ENCODE peak calls at places on chromosomes 2 and 18, in four cellular contexts. Z, U, N and G are unnamed samples. For H3K27me3, the result is how much of the 10 kb centered on the place peaks cover.

GRCh38 chr2:1993711-1994682 is 249.7 kb upstream of the PXDN start:
- DNase-seq in Z (no peak), U (no peak), N (no peak), G (no peak)

GRCh38 chr2:73253400-73253799 is 19.3 kb downstream of the CCT7 start:
- DNase-seq in Z (no peak), U (no peak), N (no peak), G (no peak)

GRCh38 chr18:46411862-46412690 is 244.9 kb downstream of the LOXHD1 start:
- DNase-seq in Z (no peak), U (peak), N (peak), G (peak)

GRCh38 chr2:85698880-85699254 is 4.7 kb downstream of the GNLY start:
- DNase-seq in Z (no peak), U (no peak), N (no peak), G (no peak)

GRCh38 chr2:147662221-147662620 is 182.6 kb upstream of the ACVR2A start:
- DNase-seq in Z (no peak), U (no peak), N (no peak), G (no peak)

GRCh38 chr18:3623769-3624545 is 174.0 kb downstream of the TGIF1 start:
- DNase-seq in Z (peak), U (peak), N (peak), G (peak)

GRCh38 chr2:163664610-163665009 is 71.2 kb downstream of the FIGN start:
- DNase-seq in Z (no peak), U (no peak), N (peak), G (no peak)

GRCh38 chr2:29844713-29845320 is 76.6 kb downstream of the ALK start:
- DNase-seq in Z (no peak), U (no peak), N (no peak), G (no peak)

GRCh38 chr2:31008571-31009114 is 129.6 kb downstream of the GALNT14 start:
- DNase-seq in Z (no peak), U (no peak), N (no peak), G (no peak)

GRCh38 chr2:197309369-197310231 is 980 bp downstream of the ANKRD44 start:
- DNase-seq in Z (no peak), U (peak), N (no peak), G (peak)

GRCh38 chr2:237691908-237692600 is 64.7 kb downstream of the LRRFIP1 start:
- DNase-seq in Z (peak), U (peak), N (peak), G (peak)

GRCh38 chr2:5539281-5540211 is 152.6 kb upstream of the SOX11 start:
- DNase-seq in Z (no peak), U (no peak), N (no peak), G (no peak)

GRCh38 chr2:231398585-231398984 is 3.1 kb downstream of the B3GNT7 start:
- DNase-seq in Z (no peak), U (no peak), N (no peak), G (no peak)

GRCh38 chr2:240568678-240569522 is 616 bp downstream of the RNPEPL1 start:
- DNase-seq in Z (no peak), U (peak), N (peak), G (peak)

GRCh38 chr18:55903911-55904310 is 315.9 kb upstream of the TCF4 start:
- DNase-seq in Z (no peak), U (no peak), N (no peak), G (no peak)

GRCh38 chr2:215598376-215598975 is 162.6 kb upstream of the FN1 start:
- DNase-seq in Z (no peak), U (no peak), N (peak), G (no peak)

GRCh38 chr2:108925735-108926134 is 63.3 kb downstream of the EDAR start:
- DNase-seq in Z (no peak), U (no peak), N (no peak), G (no peak)

GRCh38 chr2:156562136-156562535 is 126.0 kb downstream of the GPD2 start:
- DNase-seq in Z (no peak), U (no peak), N (no peak), G (no peak)

GRCh38 chr2:159712194-159712928 is at the start of gene MARCHF7:
- DNase-seq in Z (peak), U (peak), N (peak), G (peak)

GRCh38 chr18:3995476-3996102 is 459.5 kb downstream of the DLGAP1 start:
- DNase-seq in Z (peak), U (no peak), N (peak), G (no peak)

GRCh38 chr2:75356857-75357256 is 157.5 kb upstream of the TACR1 start:
- DNase-seq in Z (no peak), U (no peak), N (no peak), G (no peak)

GRCh38 chr2:27627963-27628766 is 647 bp downstream of the CCDC121 start:
- DNase-seq in Z (peak), U (no peak), N (peak), G (no peak)

GRCh38 chr2:200239216-200239615 is 67.3 kb upstream of the SPATS2L start:
- DNase-seq in Z (no peak), U (no peak), N (peak), G (no peak)

GRCh38 chr18:12076424-12077140 is 17.1 kb upstream of the ANKRD62 start:
- DNase-seq in Z (no peak), U (no peak), N (peak), G (no peak)

GRCh38 chr2:106126295-106126694 is 67.8 kb downstream of the UXS1 start:
- DNase-seq in Z (no peak), U (no peak), N (no peak), G (no peak)

GRCh38 chr2:29275186-29275585 is 160.0 kb downstream of the CLIP4 start:
- DNase-seq in Z (no peak), U (no peak), N (no peak), G (no peak)

GRCh38 chr2:11541693-11542274 is 7.9 kb downstream of the GREB1 start:
- DNase-seq in Z (no peak), U (no peak), N (no peak), G (no peak)
- H3K27me3 ChIP-seq in Z (under half), U (under half), N (under half), G (under half)

DNA sequence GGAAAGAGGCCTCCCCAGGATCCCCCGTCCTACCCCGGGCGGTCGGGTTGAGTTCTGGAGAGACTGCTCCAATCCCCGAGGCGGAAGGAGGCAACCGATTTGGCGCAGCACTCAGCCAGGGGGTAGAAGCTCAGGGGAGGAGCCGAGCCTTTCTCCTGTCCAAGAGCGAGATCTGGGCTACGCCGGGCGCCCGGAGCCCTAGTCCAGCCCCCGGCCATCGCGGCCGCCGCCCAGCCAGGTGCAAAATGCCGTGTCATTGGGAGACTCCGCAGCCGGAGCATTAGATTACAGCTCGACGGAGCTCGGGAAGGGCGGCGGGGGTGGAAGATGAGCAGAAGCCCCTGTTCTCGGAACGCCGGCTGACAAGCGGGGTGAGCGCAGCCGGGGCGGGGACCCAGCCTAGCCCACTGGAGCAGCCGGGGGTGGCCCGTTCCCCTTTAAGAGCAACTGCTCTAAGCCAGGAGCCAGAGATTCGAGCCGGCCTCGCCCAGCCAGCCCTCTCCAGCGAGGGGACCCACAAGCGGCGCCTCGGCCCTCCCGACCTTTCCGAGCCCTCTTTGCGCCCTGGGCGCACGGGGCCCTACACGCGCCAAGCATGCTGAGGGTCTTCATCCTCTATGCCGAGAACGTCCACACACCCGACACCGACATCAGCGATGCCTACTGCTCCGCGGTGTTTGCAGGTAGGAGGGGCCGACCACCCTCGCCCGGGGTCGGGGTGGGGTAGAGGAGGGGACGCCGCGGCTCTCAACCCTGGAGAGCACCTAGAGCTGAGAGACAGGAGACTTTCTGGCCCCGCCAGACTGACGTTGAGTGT is at the start of gene DYSF:
- DNase-seq in Z (no peak), U (peak), N (peak), G (peak)
- H3K4me3 ChIP-seq in Z (no peak), U (peak), N (peak), G (peak)

DNA sequence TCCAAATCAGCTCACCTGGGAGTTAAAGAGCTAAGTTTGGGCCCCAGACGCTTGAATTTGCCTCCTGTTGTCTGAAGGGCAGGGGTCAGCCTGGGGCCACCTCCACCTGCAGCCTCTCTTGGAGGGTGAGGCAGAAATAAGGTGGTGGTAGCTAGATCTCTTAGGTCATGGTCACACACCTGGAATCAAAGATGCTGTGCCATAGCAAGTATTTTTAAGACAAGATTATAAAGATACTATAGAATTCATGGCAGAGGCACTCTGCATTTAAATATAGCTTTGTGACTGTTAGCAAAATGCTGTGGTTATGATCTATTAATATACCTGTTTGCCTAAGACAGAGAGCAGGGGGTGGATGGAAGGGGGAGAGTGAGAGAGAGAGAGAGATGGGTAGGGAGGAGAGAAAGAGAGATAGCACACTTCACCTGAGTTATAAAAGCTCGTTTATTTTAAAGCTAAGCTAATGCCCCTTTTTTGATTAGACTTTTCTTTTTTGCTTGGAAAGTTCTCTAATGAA is 242.7 kb downstream of the TMEM182 start:
- DNase-seq in Z (no peak), U (no peak), N (no peak), G (no peak)
- H3K27me3 ChIP-seq in Z (under half), U (under half), N (under half), G (under half)

GRCh38 chr2:64019083-64019974 is at the start of gene VPS54:
- DNase-seq in Z (peak), U (peak), N (peak), G (peak)

GRCh38 chr2:64017811-64018714 is 1.2 kb downstream of the VPS54 start:
- DNase-seq in Z (no peak), U (no peak), N (peak), G (no peak)

GRCh38 chr2:64021578-64021977 is 2.4 kb upstream of the VPS54 start:
- DNase-seq in Z (no peak), U (no peak), N (no peak), G (no peak)

GRCh38 chr2:64018715-64019082 is 529 bp downstream of the VPS54 start:
- DNase-seq in Z (no peak), U (no peak), N (no peak), G (no peak)

GRCh38 chr2:64019975-64020281 is 700 bp upstream of the VPS54 start:
- DNase-seq in Z (no peak), U (no peak), N (peak), G (no peak)
- H3K4me3 ChIP-seq in Z (no peak), U (peak), N (no peak), G (peak)